ENCODE peak calls at places on chromosomes 12 and 14, in five cellular contexts. One of them, this sample, is unnamed.

GRCh38 chr12:117052386-117053049 is 46.7 kb downstream of the TESC start:
- DNase-seq in effector memory CD8-positive, alpha-beta T cell: no peak
- DNase-seq in activated CD4-positive, alpha-beta T cell treated with anti-CD3 and anti-CD28 coated beads, Interleukin-2, amount 50 U/mL, for 48 hours: no peak
- DNase-seq in HepG2: no peak
- DNase-seq in stimulated activated CD8-positive, alpha-beta memory T cell treated with anti-CD3 and anti-CD28 coated beads, Interleukin-2, amount 100 ng/mL, for 1 hour: no peak
- DNase-seq in this sample: no peak

GRCh38 chr12:93081810-93082165 is 152.7 kb upstream of the EEA1 start:
- DNase-seq in activated CD4-positive, alpha-beta T cell treated with anti-CD3 and anti-CD28 coated beads, Interleukin-2, amount 50 U/mL, for 48 hours: no peak
- DNase-seq in effector memory CD8-positive, alpha-beta T cell: no peak
- DNase-seq in stimulated activated CD8-positive, alpha-beta memory T cell treated with anti-CD3 and anti-CD28 coated beads, Interleukin-2, amount 100 ng/mL, for 1 hour: no peak
- DNase-seq in HepG2: no peak
- DNase-seq in this sample: no peak

GRCh38 chr12:98698603-98699463 is 53.7 kb downstream of the APAF1 start:
- DNase-seq in activated CD4-positive, alpha-beta T cell treated with anti-CD3 and anti-CD28 coated beads, Interleukin-2, amount 50 U/mL, for 48 hours: peak
- DNase-seq in effector memory CD8-positive, alpha-beta T cell: peak
- DNase-seq in HepG2: peak
- DNase-seq in stimulated activated CD8-positive, alpha-beta memory T cell treated with anti-CD3 and anti-CD28 coated beads, Interleukin-2, amount 100 ng/mL, for 1 hour: no peak
- DNase-seq in this sample: peak

GRCh38 chr12:10030446-10030845 is at the start of gene CLEC9A:
- DNase-seq in stimulated activated CD8-positive, alpha-beta memory T cell treated with anti-CD3 and anti-CD28 coated beads, Interleukin-2, amount 100 ng/mL, for 1 hour: no peak
- DNase-seq in effector memory CD8-positive, alpha-beta T cell: no peak
- DNase-seq in activated CD4-positive, alpha-beta T cell treated with anti-CD3 and anti-CD28 coated beads, Interleukin-2, amount 50 U/mL, for 48 hours: no peak
- DNase-seq in HepG2: no peak
- DNase-seq in this sample: no peak

GRCh38 chr14:23078692-23079116 is 16.2 kb downstream of the ACIN1 start:
- DNase-seq in effector memory CD8-positive, alpha-beta T cell: no peak
- DNase-seq in activated CD4-positive, alpha-beta T cell treated with anti-CD3 and anti-CD28 coated beads, Interleukin-2, amount 50 U/mL, for 48 hours: no peak
- DNase-seq in HepG2: peak
- DNase-seq in stimulated activated CD8-positive, alpha-beta memory T cell treated with anti-CD3 and anti-CD28 coated beads, Interleukin-2, amount 100 ng/mL, for 1 hour: no peak
- DNase-seq in this sample: no peak

GRCh38 chr14:105350450-105351244 is 36.1 kb downstream of the PACS2 start:
- DNase-seq in effector memory CD8-positive, alpha-beta T cell: no peak
- DNase-seq in activated CD4-positive, alpha-beta T cell treated with anti-CD3 and anti-CD28 coated beads, Interleukin-2, amount 50 U/mL, for 48 hours: no peak
- DNase-seq in HepG2: no peak
- DNase-seq in stimulated activated CD8-positive, alpha-beta memory T cell treated with anti-CD3 and anti-CD28 coated beads, Interleukin-2, amount 100 ng/mL, for 1 hour: no peak
- DNase-seq in this sample: no peak

GRCh38 chr14:64191756-64192155 is 102.4 kb downstream of the ESR2 start:
- DNase-seq in activated CD4-positive, alpha-beta T cell treated with anti-CD3 and anti-CD28 coated beads, Interleukin-2, amount 50 U/mL, for 48 hours: no peak
- DNase-seq in HepG2: no peak
- DNase-seq in stimulated activated CD8-positive, alpha-beta memory T cell treated with anti-CD3 and anti-CD28 coated beads, Interleukin-2, amount 100 ng/mL, for 1 hour: no peak
- DNase-seq in effector memory CD8-positive, alpha-beta T cell: no peak
- DNase-seq in this sample: no peak

GRCh38 chr12:12835378-12836145 is 22.4 kb downstream of the DDX47 start:
- DNase-seq in HepG2: no peak
- DNase-seq in effector memory CD8-positive, alpha-beta T cell: no peak
- DNase-seq in activated CD4-positive, alpha-beta T cell treated with anti-CD3 and anti-CD28 coated beads, Interleukin-2, amount 50 U/mL, for 48 hours: no peak
- DNase-seq in stimulated activated CD8-positive, alpha-beta memory T cell treated with anti-CD3 and anti-CD28 coated beads, Interleukin-2, amount 100 ng/mL, for 1 hour: no peak
- DNase-seq in this sample: no peak

GRCh38 chr12:56635539-56636117 is 5.5 kb upstream of the BAZ2A start:
- DNase-seq in effector memory CD8-positive, alpha-beta T cell: no peak
- DNase-seq in activated CD4-positive, alpha-beta T cell treated with anti-CD3 and anti-CD28 coated beads, Interleukin-2, amount 50 U/mL, for 48 hours: no peak
- DNase-seq in HepG2: no peak
- DNase-seq in stimulated activated CD8-positive, alpha-beta memory T cell treated with anti-CD3 and anti-CD28 coated beads, Interleukin-2, amount 100 ng/mL, for 1 hour: no peak
- DNase-seq in this sample: no peak

GRCh38 chr14:97491697-97492096 is 694.5 kb downstream of the VRK1 start:
- DNase-seq in stimulated activated CD8-positive, alpha-beta memory T cell treated with anti-CD3 and anti-CD28 coated beads, Interleukin-2, amount 100 ng/mL, for 1 hour: no peak
- DNase-seq in HepG2: no peak
- DNase-seq in effector memory CD8-positive, alpha-beta T cell: no peak
- DNase-seq in activated CD4-positive, alpha-beta T cell treated with anti-CD3 and anti-CD28 coated beads, Interleukin-2, amount 50 U/mL, for 48 hours: no peak
- DNase-seq in this sample: no peak